ENCODE peak calls at places on chromosomes 13 and 19, in seven cellular contexts. W is esophagus squamous epithelium, D is tibial artery, T is colonic mucosa, K is lower lobe of right lung, Y is cardiac muscle cell, H is tibial nerve. E is an unnamed sample.

GRCh38 chr13:41548870-41549269 is 91.5 kb downstream of the RGCC start:
- DNase-seq in Y (no peak), H (no peak), D (no peak), K (no peak), T (peak; percentile 7), W (no peak), E (no peak)

GRCh38 chr19:38388310-38389100 is at the start of gene SPRED3:
- DNase-seq in W (no peak), H (no peak), Y (peak; percentile 73), K (no peak), D (peak; percentile 76), T (no peak), E (peak; percentile 66)

GRCh38 chr13:105773887-105774538 is 761.4 kb downstream of the EFNB2 start:
- DNase-seq in H (no peak), D (no peak), Y (no peak), K (no peak), W (no peak), T (no peak), E (peak; percentile 38)

GRCh38 chr13:109235901-109236300 is 550.5 kb downstream of the IRS2 start:
- DNase-seq in W (no peak), H (no peak), T (no peak), Y (no peak), D (no peak), K (no peak), E (no peak)

GRCh38 chr13:108220042-108220441 is 1.9 kb downstream of the ABHD13 start:
- DNase-seq in Y (no peak), K (peak; percentile 46), T (peak; percentile 74), D (no peak), W (no peak), H (no peak), E (no peak)

GRCh38 chr13:77105051-77105450 is 78.1 kb upstream of the FBXL3 start:
- DNase-seq in H (no peak), W (no peak), K (no peak), Y (no peak), T (no peak), D (no peak), E (no peak)

GRCh38 chr19:4456843-4457653 is 546 bp downstream of the UBXN6 start:
- DNase-seq in D (no peak), Y (peak; percentile 82), T (peak; percentile 47), K (peak; percentile 49), W (no peak), H (peak; percentile 28), E (peak; percentile 54)

GRCh38 chr13:38888309-38888708 is 102.3 kb downstream of the STOML3 start:
- DNase-seq in H (no peak), D (no peak), K (no peak), W (no peak), Y (no peak), T (no peak), E (no peak)

GRCh38 chr13:35349673-35350278 is 126.7 kb downstream of the MAB21L1 start:
- DNase-seq in Y (peak; percentile 18), H (no peak), K (no peak), W (no peak), T (no peak), D (no peak), E (peak; percentile 50)

GRCh38 chr19:11242864-11243797 is 3.7 kb downstream of the ANGPTL8 start:
- DNase-seq in T (peak; percentile 96), Y (peak; percentile 90), W (peak; percentile 16), K (peak; percentile 94), H (peak; percentile 97), D (peak; percentile 96), E (peak; percentile 80)

GRCh38 chr13:76928456-76928855 is 19.9 kb upstream of the ACOD1 start:
- DNase-seq in Y (no peak), K (no peak), H (no peak), W (no peak), T (no peak), D (no peak), E (no peak)

GRCh38 chr13:40390290-40391008 is 276.0 kb downstream of the FOXO1 start:
- DNase-seq in T (peak; percentile 1), Y (no peak), W (no peak), K (no peak), D (no peak), H (no peak), E (no peak)

GRCh38 chr19:10797541-10798256 is 38.3 kb downstream of the TMED1 start:
- DNase-seq in K (no peak), Y (no peak), W (no peak), T (no peak), H (no peak), D (no peak), E (no peak)

GRCh38 chr19:28887920-28888618 is 324.9 kb downstream of the UQCRFS1 start:
- DNase-seq in T (no peak), H (no peak), K (peak; percentile 58), W (no peak), Y (peak; percentile 78), D (no peak), E (peak; percentile 44)

GRCh38 chr19:45168767-45169351 is 8.1 kb upstream of the NKPD1 start:
- DNase-seq in W (no peak), T (no peak), H (no peak), Y (no peak), K (no peak), D (no peak), E (no peak)

GRCh38 chr19:45163751-45164150 is 3.0 kb upstream of the NKPD1 start:
- DNase-seq in W (no peak), T (no peak), D (no peak), H (no peak), Y (no peak), K (no peak), E (no peak)

GRCh38 chr19:45164577-45165335 is 4.0 kb upstream of the NKPD1 start:
- DNase-seq in K (peak; percentile 86), Y (peak; percentile 48), H (no peak), T (peak; percentile 75), D (no peak), W (no peak), E (peak; percentile 41)

GRCh38 chr19:45169602-45170001 is 8.4 kb downstream of the TRAPPC6A start:
- DNase-seq in D (no peak), Y (no peak), K (no peak), H (no peak), W (no peak), T (no peak), E (no peak)

DNA sequence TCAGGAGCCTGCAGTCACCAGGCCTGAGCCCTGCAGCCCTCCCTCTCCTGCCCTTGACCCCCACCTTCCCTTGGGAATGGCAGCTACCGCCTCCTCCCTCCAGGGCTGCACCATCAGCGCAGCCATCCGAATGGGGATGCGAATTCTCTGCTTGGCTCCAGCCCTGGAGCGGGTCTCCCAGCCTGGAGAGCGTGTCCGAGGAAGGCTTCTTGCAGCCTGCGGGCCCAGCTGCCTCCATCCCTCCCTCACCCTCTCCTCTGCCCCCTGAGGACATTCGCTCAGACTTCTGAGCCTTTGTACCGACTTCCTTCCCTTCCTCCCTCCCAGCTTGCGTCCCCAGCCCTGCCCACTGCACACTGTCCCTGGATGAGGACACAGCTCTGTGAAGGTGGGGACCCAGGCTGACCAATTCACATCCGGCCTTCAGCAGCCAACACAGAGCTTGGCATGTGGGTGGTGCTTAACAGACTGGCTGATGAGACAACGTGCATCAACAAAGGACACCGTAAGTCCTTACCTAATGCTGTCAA is 6.0 kb upstream of the NKPD1 start:
- DNase-seq in H (no peak), K (no peak), D (no peak), Y (no peak), W (no peak), T (no peak), E (no peak)
- H3K4me1 ChIP-seq in H (no peaks in the 10 kb centered on the region), K (peaks cover 35% of the 10 kb centered on the region), D (no peaks in the 10 kb centered on the region), Y (peaks cover 6% of the 10 kb centered on the region), W (peaks cover 48% of the 10 kb centered on the region), T (peaks cover 8% of the 10 kb centered on the region), E (peaks cover 3% of the 10 kb centered on the region)

DNA sequence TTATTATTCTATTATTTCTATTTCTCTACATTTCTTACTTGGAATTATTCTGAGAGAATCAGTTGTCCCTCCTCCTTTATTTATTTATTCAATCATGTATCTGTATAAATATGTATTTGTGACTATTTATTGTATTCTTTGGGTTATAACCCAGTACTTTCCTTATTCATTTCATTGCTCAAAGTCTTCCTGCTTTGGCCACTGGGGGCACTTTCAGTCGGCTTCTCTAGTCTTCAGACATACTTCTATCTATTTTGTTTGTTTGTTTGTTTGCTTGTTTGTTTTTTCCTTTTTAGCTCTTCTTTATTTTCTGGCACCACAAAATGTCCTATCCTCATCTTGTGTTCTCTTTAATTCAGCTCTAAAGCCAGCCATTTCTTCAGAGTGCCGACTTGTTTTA is 260.4 kb downstream of the NALCN start:
- DNase-seq in H (no peak), T (no peak), W (no peak), K (no peak), Y (no peak), D (no peak), E (no peak)
- TF ChIP-seq CTCF in H (no peak), T (no peak), W (peak; percentile 15), K (peak; percentile 22), Y (peak; percentile 33), D (no peak), E (peak; percentile 40)

DNA sequence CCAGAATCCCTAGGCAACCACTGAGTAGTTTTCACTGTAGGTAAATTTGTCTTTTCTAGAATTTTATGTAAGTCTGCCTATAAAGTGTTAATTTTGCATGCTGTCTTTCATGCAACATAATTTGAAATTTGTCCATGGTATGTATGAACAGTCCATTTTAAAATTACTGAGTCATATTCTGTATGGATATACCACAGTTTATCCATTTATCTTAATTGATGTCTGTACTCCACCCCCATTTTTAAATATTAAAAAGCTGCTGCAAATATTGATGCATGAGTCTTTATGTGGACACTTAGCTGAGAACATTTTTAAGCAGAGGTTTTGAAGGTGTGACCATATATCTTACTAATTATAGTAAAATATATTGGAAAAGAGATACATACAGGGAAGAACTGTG is 9.0 kb downstream of the ZNF134 start:
- DNase-seq in D (no peak), Y (no peak), K (no peak), W (no peak), H (no peak), T (no peak), E (no peak)
- H3K4me3 ChIP-seq in D (no peak overlapping the region), Y (no peak overlapping the region), K (no peak overlapping the region), W (no peak overlapping the region), H (no peak overlapping the region), T (no peak overlapping the region), E (no peak overlapping the region)

GRCh38 chr13:31321457-31321856 is 121.7 kb downstream of the B3GLCT start:
- DNase-seq in D (no peak), W (no peak), K (no peak), H (no peak), Y (no peak), T (no peak), E (no peak)

GRCh38 chr13:31322025-31322424 is 122.2 kb downstream of the B3GLCT start:
- DNase-seq in Y (peak; percentile 2), W (no peak), K (no peak), D (no peak), H (peak; percentile 68), T (no peak), E (no peak)

GRCh38 chr13:31322702-31323101 is 122.9 kb downstream of the B3GLCT start:
- DNase-seq in T (no peak), W (no peak), Y (no peak), K (no peak), D (no peak), H (no peak), E (no peak)

GRCh38 chr13:31314961-31315360 is 115.2 kb downstream of the B3GLCT start:
- DNase-seq in T (no peak), H (no peak), K (no peak), D (no peak), Y (no peak), W (no peak), E (no peak)

DNA sequence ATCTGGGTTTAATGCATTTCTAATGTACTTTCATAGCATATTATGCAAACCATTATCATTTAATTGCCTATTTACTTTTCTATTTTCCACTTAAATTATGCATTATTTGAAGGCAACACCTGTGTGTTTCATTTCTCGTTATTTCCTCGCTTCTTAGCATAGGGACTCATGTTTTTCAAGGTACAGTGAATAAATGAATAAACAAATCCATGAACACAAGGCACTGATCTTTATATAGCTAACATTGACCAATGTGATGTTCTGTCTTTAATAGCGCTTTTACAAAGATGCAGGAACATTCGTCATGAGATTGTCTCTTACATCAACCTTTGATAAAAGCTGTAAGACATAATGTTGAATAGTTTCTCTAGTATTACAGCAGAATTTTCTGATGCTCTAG is 121.2 kb downstream of the B3GLCT start:
- DNase-seq in W (no peak), H (no peak), T (no peak), Y (no peak), K (no peak), D (no peak), E (no peak)
- H3K4me1 ChIP-seq in W (peaks cover 3% of the 10 kb centered on the region), H (no peaks in the 10 kb centered on the region), T (no peaks in the 10 kb centered on the region), Y (no peaks in the 10 kb centered on the region), K (no peaks in the 10 kb centered on the region), D (no peaks in the 10 kb centered on the region), E (no peaks in the 10 kb centered on the region)